ENCODE peak calls at places on chromosomes 5 and 9, in five cellular contexts. One of them, this sample, is unnamed.

GRCh38 chr9:76691761-76692313 is 72.4 kb upstream of the PCA3 start:
- DNase-seq in GM12878: no peak
- DNase-seq in H1: peak
- DNase-seq in HepG2: no peak
- DNase-seq in SK-N-SH: no peak
- DNase-seq in this sample: no peak

GRCh38 chr5:164504141-164504772 is 998.8 kb downstream of the MAT2B start:
- DNase-seq in HepG2: peak
- DNase-seq in H1: peak
- DNase-seq in GM12878: peak
- DNase-seq in SK-N-SH: peak
- DNase-seq in this sample: peak

GRCh38 chr9:17824927-17825659 is 246.2 kb downstream of the SH3GL2 start:
- DNase-seq in H1: no peak
- DNase-seq in HepG2: no peak
- DNase-seq in GM12878: no peak
- DNase-seq in SK-N-SH: no peak
- DNase-seq in this sample: no peak

GRCh38 chr9:124480621-124480981 is 26.6 kb downstream of the NR5A1 start:
- DNase-seq in H1: peak
- DNase-seq in GM12878: no peak
- DNase-seq in SK-N-SH: peak
- DNase-seq in HepG2: peak
- DNase-seq in this sample: peak

GRCh38 chr5:172699423-172699822 is 58.4 kb downstream of the NEURL1B start:
- DNase-seq in GM12878: no peak
- DNase-seq in HepG2: no peak
- DNase-seq in H1: no peak
- DNase-seq in SK-N-SH: peak
- DNase-seq in this sample: no peak

GRCh38 chr9:124280176-124280691 is 22.5 kb downstream of the NEK6 start:
- DNase-seq in H1: no peak
- DNase-seq in SK-N-SH: no peak
- DNase-seq in HepG2: no peak
- DNase-seq in GM12878: no peak
- DNase-seq in this sample: no peak

GRCh38 chr9:96176901-96177718 is 124.9 kb downstream of the HSD17B3 start:
- DNase-seq in HepG2: no peak
- DNase-seq in H1: no peak
- DNase-seq in GM12878: no peak
- DNase-seq in SK-N-SH: peak
- DNase-seq in this sample: no peak

GRCh38 chr5:96816430-96816939 is 8.7 kb upstream of the ERAP1 start:
- DNase-seq in SK-N-SH: no peak
- DNase-seq in GM12878: peak
- DNase-seq in HepG2: no peak
- DNase-seq in H1: no peak
- DNase-seq in this sample: no peak

GRCh38 chr5:143889986-143890385 is 78.0 kb downstream of the HMHB1 start:
- DNase-seq in GM12878: no peak
- DNase-seq in H1: no peak
- DNase-seq in HepG2: no peak
- DNase-seq in SK-N-SH: no peak
- DNase-seq in this sample: no peak

GRCh38 chr5:62100201-62100600 is 205.8 kb upstream of the KIF2A start:
- DNase-seq in GM12878: no peak
- DNase-seq in HepG2: no peak
- DNase-seq in H1: no peak
- DNase-seq in SK-N-SH: no peak
- DNase-seq in this sample: no peak

GRCh38 chr5:123449424-123449823 is 26.2 kb upstream of the CEP120 start:
- DNase-seq in H1: no peak
- DNase-seq in SK-N-SH: no peak
- DNase-seq in GM12878: no peak
- DNase-seq in HepG2: no peak
- DNase-seq in this sample: no peak

GRCh38 chr5:59732301-59732700 is 161.2 kb downstream of the PDE4D start:
- DNase-seq in GM12878: no peak
- DNase-seq in H1: no peak
- DNase-seq in SK-N-SH: no peak
- DNase-seq in HepG2: no peak
- DNase-seq in this sample: no peak

GRCh38 chr9:2087500-2088313 is 72.6 kb downstream of the SMARCA2 start:
- DNase-seq in GM12878: peak
- DNase-seq in H1: no peak
- DNase-seq in HepG2: peak
- DNase-seq in SK-N-SH: peak
- DNase-seq in this sample: peak

GRCh38 chr5:57466544-57466943 is 16.1 kb downstream of the ACTBL2 start:
- DNase-seq in GM12878: no peak
- DNase-seq in HepG2: no peak
- DNase-seq in H1: no peak
- DNase-seq in SK-N-SH: peak
- DNase-seq in this sample: peak

GRCh38 chr5:133321833-133322420 is 270.1 kb downstream of the HSPA4 start:
- DNase-seq in HepG2: no peak
- DNase-seq in SK-N-SH: no peak
- DNase-seq in H1: no peak
- DNase-seq in GM12878: peak
- DNase-seq in this sample: no peak

GRCh38 chr5:96455789-96456188 is 22.7 kb upstream of the PCSK1 start:
- DNase-seq in HepG2: no peak
- DNase-seq in GM12878: no peak
- DNase-seq in SK-N-SH: no peak
- DNase-seq in H1: no peak
- DNase-seq in this sample: no peak

GRCh38 chr5:141369994-141370848 is at the start of gene PCDHGB3:
- DNase-seq in HepG2: no peak
- DNase-seq in H1: no peak
- DNase-seq in SK-N-SH: no peak
- DNase-seq in GM12878: no peak
- DNase-seq in this sample: no peak

DNA sequence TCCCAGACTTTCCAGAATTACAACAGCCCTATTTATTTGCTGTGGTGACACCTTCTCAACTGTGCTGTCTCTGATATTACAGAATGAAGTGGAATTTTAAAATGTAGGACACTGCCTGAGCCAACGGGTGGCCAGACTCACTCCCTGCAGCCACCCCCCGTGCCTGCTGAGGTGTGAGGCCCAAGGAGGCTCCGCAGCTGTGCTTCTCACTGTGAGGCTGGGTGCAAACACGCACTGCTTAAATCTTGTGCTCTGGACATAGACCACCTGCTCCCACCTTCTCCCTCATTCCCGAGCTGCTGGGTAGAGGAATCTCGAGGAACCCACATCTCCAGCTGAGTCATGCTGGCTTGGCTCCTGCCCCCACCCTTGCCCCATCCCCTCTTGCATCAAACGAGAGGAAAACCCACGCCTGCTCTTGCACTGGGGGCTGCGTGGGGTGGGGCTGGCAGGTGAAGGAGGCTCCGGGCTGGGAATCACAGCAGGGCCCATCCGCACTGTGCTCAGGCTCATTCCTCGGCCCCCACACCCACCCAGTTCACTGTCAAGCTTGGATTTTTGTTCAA is 48.0 kb downstream of the PRRT1B start:
- DNase-seq in HepG2: no peak
- DNase-seq in SK-N-SH: no peak
- DNase-seq in H1: no peak
- DNase-seq in GM12878: no peak
- DNase-seq in this sample: no peak
- TF ChIP-seq JUND in HepG2: no peak
- TF ChIP-seq JUND in SK-N-SH: no peak
- TF ChIP-seq JUND in H1: no peak
- TF ChIP-seq JUND in GM12878: no peak
- TF ChIP-seq JUND in this sample: no peak

GRCh38 chr5:177455661-177456590 is 9.3 kb downstream of the PRR7 start:
- DNase-seq in SK-N-SH: peak
- DNase-seq in HepG2: peak
- DNase-seq in GM12878: no peak
- DNase-seq in H1: peak
- DNase-seq in this sample: peak

GRCh38 chr5:177458122-177458681 is 11.6 kb downstream of the PRR7 start:
- DNase-seq in HepG2: no peak
- DNase-seq in SK-N-SH: no peak
- DNase-seq in GM12878: no peak
- DNase-seq in H1: no peak
- DNase-seq in this sample: no peak

GRCh38 chr5:177456591-177456964 is 10.0 kb downstream of the PRR7 start:
- DNase-seq in H1: no peak
- DNase-seq in SK-N-SH: no peak
- DNase-seq in GM12878: no peak
- DNase-seq in HepG2: no peak
- DNase-seq in this sample: no peak

GRCh38 chr5:177458912-177459350 is 12.3 kb downstream of the PRR7 start:
- DNase-seq in GM12878: no peak
- DNase-seq in SK-N-SH: peak
- DNase-seq in HepG2: no peak
- DNase-seq in H1: peak
- DNase-seq in this sample: no peak

DNA sequence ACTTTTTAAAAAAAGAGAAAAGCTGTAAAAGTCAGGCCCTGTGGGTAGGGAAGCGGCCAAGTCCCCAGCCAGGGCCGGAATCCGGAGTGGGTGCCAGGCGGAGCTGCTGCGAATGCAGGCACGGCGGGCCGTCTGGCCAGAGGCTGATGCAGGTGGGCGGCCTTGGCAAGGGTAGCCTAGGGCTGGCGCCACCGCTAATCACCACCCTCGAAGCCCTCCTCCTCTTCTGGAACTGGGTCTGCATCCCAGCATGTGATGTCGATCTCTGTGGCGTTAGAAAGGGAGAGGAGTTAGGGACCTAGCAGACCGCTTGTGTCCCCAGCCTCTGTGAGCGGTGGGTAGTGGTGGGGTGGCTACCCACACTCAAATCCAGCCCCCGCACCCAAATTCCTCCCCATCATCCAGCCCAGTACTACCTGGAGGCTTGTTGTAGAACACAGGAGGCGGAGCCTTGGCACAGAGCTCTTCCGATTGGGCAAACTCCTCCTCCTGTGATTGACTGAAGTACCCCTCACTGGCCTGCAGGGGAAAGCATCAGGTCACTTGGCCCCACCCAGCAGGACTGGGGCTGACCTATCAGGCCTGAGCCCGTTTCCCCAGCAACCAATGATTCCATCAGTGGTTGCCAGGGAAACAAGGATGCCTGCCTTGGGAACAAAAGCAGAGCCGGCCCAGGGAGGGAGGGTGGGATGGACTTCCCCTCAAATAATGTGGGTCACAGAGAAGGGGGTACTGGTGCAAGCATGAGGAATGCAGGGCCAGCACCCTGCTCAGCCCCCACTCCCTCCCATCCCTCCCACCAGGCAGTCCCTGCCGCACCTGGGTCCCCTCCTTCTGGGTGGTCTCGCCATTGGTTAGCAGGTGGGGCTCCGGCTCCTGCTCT is 10.9 kb downstream of the PRR7 start:
- DNase-seq in GM12878: peak
- DNase-seq in HepG2: peak
- DNase-seq in H1: peak
- DNase-seq in SK-N-SH: peak
- DNase-seq in this sample: peak
- TF ChIP-seq JUND in GM12878: no peak
- TF ChIP-seq JUND in HepG2: no peak
- TF ChIP-seq JUND in H1: no peak
- TF ChIP-seq JUND in SK-N-SH: no peak
- TF ChIP-seq JUND in this sample: no peak

GRCh38 chr5:73274121-73274520 is 101.1 kb downstream of the TMEM174 start:
- DNase-seq in H1: no peak
- DNase-seq in HepG2: no peak
- DNase-seq in GM12878: no peak
- DNase-seq in SK-N-SH: no peak
- DNase-seq in this sample: no peak

GRCh38 chr5:73278693-73279092 is 105.7 kb downstream of the TMEM174 start:
- DNase-seq in GM12878: no peak
- DNase-seq in H1: no peak
- DNase-seq in HepG2: peak
- DNase-seq in SK-N-SH: no peak
- DNase-seq in this sample: no peak

GRCh38 chr5:73272351-73272750 is 99.4 kb downstream of the TMEM174 start:
- DNase-seq in GM12878: no peak
- DNase-seq in H1: no peak
- DNase-seq in SK-N-SH: no peak
- DNase-seq in HepG2: no peak
- DNase-seq in this sample: no peak

GRCh38 chr5:73273379-73274050 is 100.5 kb downstream of the TMEM174 start:
- DNase-seq in GM12878: no peak
- DNase-seq in H1: no peak
- DNase-seq in SK-N-SH: no peak
- DNase-seq in HepG2: peak
- DNase-seq in this sample: peak

DNA sequence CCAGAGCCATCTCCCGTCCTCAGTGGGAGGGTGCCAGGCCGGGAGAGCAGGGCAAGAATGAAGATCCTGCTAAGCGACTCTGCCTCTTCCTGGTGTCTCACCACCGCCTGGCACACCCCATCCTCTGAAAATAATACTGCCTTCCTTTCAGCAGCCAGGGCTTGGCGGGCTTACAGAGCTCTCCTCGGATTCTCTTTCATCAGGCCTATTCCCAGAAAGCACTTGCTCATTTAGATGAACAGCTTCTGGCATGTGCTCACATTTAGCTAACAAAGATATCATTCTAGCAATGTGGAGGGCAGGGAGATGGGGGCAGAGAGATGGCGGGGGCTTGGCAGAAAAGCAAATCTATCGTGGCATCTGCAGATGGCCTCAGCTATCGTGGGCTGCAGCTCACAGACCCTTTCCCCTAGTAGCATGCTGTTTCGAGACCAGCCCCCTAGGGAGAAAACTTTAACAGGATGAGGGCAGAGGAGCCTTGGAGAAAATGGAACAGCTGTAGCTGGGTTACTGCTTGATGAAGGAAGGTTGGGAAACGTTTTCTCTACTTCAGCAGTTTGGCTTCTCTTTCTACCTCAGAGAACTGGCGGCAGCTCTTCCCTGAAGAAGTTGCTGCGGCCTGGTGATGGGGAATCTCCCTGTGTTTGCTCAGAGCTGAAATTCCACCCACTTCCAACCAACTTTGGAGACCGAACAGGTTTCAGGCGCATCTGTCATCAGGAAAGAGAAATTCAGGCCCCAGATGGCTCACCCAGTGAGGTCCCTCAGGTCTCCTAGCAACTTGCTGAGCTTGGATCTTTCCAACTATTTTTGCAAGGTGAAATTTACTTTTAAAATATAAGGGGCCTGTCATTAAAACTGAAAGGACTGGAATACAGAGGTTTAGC is 102.1 kb downstream of the TMEM174 start:
- DNase-seq in H1: no peak
- DNase-seq in HepG2: no peak
- DNase-seq in SK-N-SH: no peak
- DNase-seq in GM12878: no peak
- DNase-seq in this sample: peak
- TF ChIP-seq JUND in H1: no peak
- TF ChIP-seq JUND in HepG2: no peak
- TF ChIP-seq JUND in SK-N-SH: no peak
- TF ChIP-seq JUND in GM12878: no peak
- TF ChIP-seq JUND in this sample: no peak

GRCh38 chr5:86833868-86834267 is 216.1 kb downstream of the COX7C start:
- DNase-seq in HepG2: no peak
- DNase-seq in SK-N-SH: no peak
- DNase-seq in H1: no peak
- DNase-seq in GM12878: no peak
- DNase-seq in this sample: no peak

GRCh38 chr5:86838078-86838477 is 220.3 kb downstream of the COX7C start:
- DNase-seq in HepG2: no peak
- DNase-seq in GM12878: no peak
- DNase-seq in SK-N-SH: no peak
- DNase-seq in H1: no peak
- DNase-seq in this sample: no peak

GRCh38 chr5:86837610-86838009 is 219.9 kb downstream of the COX7C start:
- DNase-seq in SK-N-SH: no peak
- DNase-seq in HepG2: no peak
- DNase-seq in H1: no peak
- DNase-seq in GM12878: no peak
- DNase-seq in this sample: no peak
- TF ChIP-seq JUND in SK-N-SH: no peak
- TF ChIP-seq JUND in HepG2: no peak
- TF ChIP-seq JUND in H1: no peak
- TF ChIP-seq JUND in GM12878: no peak
- TF ChIP-seq JUND in this sample: no peak